ENCODE peak calls at places on chromosomes 1 and 21, in six cellular contexts. K is effector CD8-positive, alpha-beta T cell; L is CD8-positive, alpha-beta T cell; R is KG1; S is SK-MEL-5; I is neural progenitor cell. A is an unnamed sample.
A peak's percentile ranks its signal among the peaks of the same experiment; 100 is the strongest.

GRCh38 chr1:109887890-109888289 is 22.8 kb upstream of the CSF1 start:
- DNase-seq in I (no peak), L (no peak), S (no peak), R (no peak), K (no peak), A (no peak)

GRCh38 chr1:209854196-209854595 is 26.4 kb downstream of the UTP25 start:
- DNase-seq in L (no peak), K (no peak), I (no peak), S (no peak), R (no peak), A (no peak)

GRCh38 chr1:154741327-154741726 is 128.8 kb downstream of the KCNN3 start:
- DNase-seq in R (no peak), K (no peak), I (no peak), L (no peak), S (no peak), A (no peak)

GRCh38 chr1:32890516-32891240 is 4.4 kb downstream of the HPCA start:
- DNase-seq in S (no peak), I (no peak), K (no peak), L (no peak), R (no peak), A (no peak)

GRCh38 chr1:15090373-15090772 is 63.2 kb upstream of the TMEM51 start:
- DNase-seq in I (peak; percentile 86), S (no peak), R (no peak), L (no peak), K (no peak), A (no peak)

GRCh38 chr1:6030547-6031261 is 15.0 kb upstream of the KCNAB2 start:
- DNase-seq in S (no peak), K (no peak), I (no peak), R (no peak), L (no peak), A (no peak)

GRCh38 chr21:16423921-16424320 is 694.1 kb downstream of the USP25 start:
- DNase-seq in L (no peak), R (no peak), I (no peak), K (no peak), S (no peak), A (no peak)

GRCh38 chr1:59198565-59198964 is 98.3 kb upstream of the FGGY start:
- DNase-seq in I (no peak), S (no peak), K (no peak), R (no peak), L (no peak), A (no peak)

GRCh38 chr1:163090321-163090945 is 21.3 kb downstream of the RGS4 start:
- DNase-seq in I (no peak), K (no peak), S (no peak), R (no peak), L (no peak), A (no peak)

GRCh38 chr1:21497466-21498061 is 11.7 kb upstream of the ALPL start:
- DNase-seq in L (no peak), K (no peak), R (no peak), S (no peak), I (peak; percentile 72), A (no peak)

GRCh38 chr1:59225594-59225993 is 71.3 kb upstream of the FGGY start:
- DNase-seq in R (no peak), I (no peak), L (no peak), K (no peak), S (no peak), A (no peak)

GRCh38 chr1:53460211-53460634 is 1.0 kb downstream of the DMRTB1 start:
- DNase-seq in I (no peak), K (no peak), S (no peak), L (no peak), R (no peak), A (no peak)

GRCh38 chr1:220347654-220348175 is 75.5 kb upstream of the RAB3GAP2 start:
- DNase-seq in K (no peak), L (no peak), I (no peak), R (no peak), S (no peak), A (no peak)

GRCh38 chr1:59601032-59601431 is 213.7 kb upstream of the HOOK1 start:
- DNase-seq in L (no peak), K (no peak), I (no peak), R (no peak), S (no peak), A (no peak)

GRCh38 chr1:68276448-68276847 is 44.1 kb upstream of the WLS start:
- DNase-seq in K (no peak), R (no peak), I (no peak), S (no peak), L (no peak), A (no peak)

GRCh38 chr1:1906185-1907097 is 8.6 kb upstream of the CALML6 start:
- DNase-seq in S (peak; percentile 87), R (no peak), K (peak; percentile 47), L (peak; percentile 57), I (peak; percentile 92), A (peak; percentile 53)

GRCh38 chr1:12595839-12596821 is 21.9 kb downstream of the DHRS3 start:
- DNase-seq in K (no peak), S (no peak), R (no peak), I (peak; percentile 79), L (peak; percentile 31), A (no peak)

GRCh38 chr1:117365350-117366280 is 1.6 kb upstream of the MAN1A2 start:
- DNase-seq in R (no peak), L (no peak), S (no peak), K (no peak), I (no peak), A (no peak)

GRCh38 chr1:37035828-37036666 is 1.7 kb upstream of the GRIK3 start:
- DNase-seq in R (no peak), S (no peak), K (no peak), I (peak; percentile 68), L (no peak), A (no peak)

GRCh38 chr1:102535829-102536505 is 539.2 kb upstream of the OLFM3 start:
- DNase-seq in L (no peak), K (no peak), S (no peak), R (no peak), I (no peak), A (no peak)

GRCh38 chr1:15101112-15101760 is 52.3 kb upstream of the TMEM51 start:
- DNase-seq in I (no peak), S (no peak), K (no peak), R (no peak), L (no peak), A (no peak)

GRCh38 chr1:237786066-237786719 is 104.5 kb downstream of the ZP4 start:
- DNase-seq in K (no peak), I (no peak), L (no peak), R (no peak), S (no peak), A (no peak)

GRCh38 chr1:37410080-37410479 is 64.3 kb upstream of the ZC3H12A start:
- DNase-seq in L (no peak), K (no peak), I (peak; percentile 23), S (no peak), R (no peak), A (no peak)

GRCh38 chr1:173257805-173258204 is 50.7 kb upstream of the TNFSF4 start:
- DNase-seq in I (peak; percentile 13), R (no peak), S (no peak), L (no peak), K (no peak), A (no peak)

GRCh38 chr1:246528933-246529731 is 22.1 kb upstream of the SMYD3 start:
- DNase-seq in I (no peak), L (no peak), R (no peak), S (peak; percentile 47), K (no peak), A (no peak)

GRCh38 chr1:203692565-203693470 is 66.2 kb downstream of the ATP2B4 start:
- DNase-seq in R (no peak), S (peak; percentile 77), I (no peak), L (no peak), K (no peak), A (no peak)

GRCh38 chr1:215584389-215584788 is 17.3 kb downstream of the KCTD3 start:
- DNase-seq in R (no peak), I (no peak), K (no peak), L (no peak), S (no peak), A (no peak)

GRCh38 chr1:232244426-232244825 is 385.5 kb downstream of the SIPA1L2 start:
- DNase-seq in S (no peak), R (no peak), K (no peak), I (no peak), L (no peak), A (no peak)

GRCh38 chr1:1597275-1597930 is 2.5 kb downstream of the FNDC10 start:
- DNase-seq in K (no peak), R (no peak), I (peak; percentile 52), S (peak; percentile 24), L (peak; percentile 28), A (no peak)

GRCh38 chr1:12165342-12165741 is 1.4 kb upstream of the TNFRSF1B start:
- DNase-seq in S (no peak), R (no peak), L (peak; percentile 5), I (no peak), K (no peak), A (no peak)

GRCh38 chr1:247358920-247359319 is 27.3 kb upstream of the ZNF496 start:
- DNase-seq in L (no peak), S (no peak), I (no peak), R (no peak), K (no peak), A (no peak)

GRCh38 chr21:34363733-34364132 is at the start of gene KCNE2:
- DNase-seq in K (no peak), L (no peak), I (no peak), S (no peak), R (no peak), A (no peak)

GRCh38 chr1:201264072-201264471 is 19.2 kb upstream of the PKP1 start:
- DNase-seq in S (no peak), I (no peak), L (no peak), K (no peak), R (no peak), A (no peak)

GRCh38 chr1:176745945-176746344 is 283.0 kb downstream of the PAPPA2 start:
- DNase-seq in S (peak; percentile 46), L (no peak), R (no peak), I (no peak), K (no peak), A (no peak)